ENCODE peak calls at places on chromosomes 4 and X, in nine cellular contexts. One of them, this sample, is unnamed.

GRCh38 chr4:139367421-139368090 is 65.3 kb upstream of the NDUFC1 start:
- DNase-seq in Panc1: no peak
- DNase-seq in fibroblast of lung: peak; percentile 55
- DNase-seq in tibial artery: no peak
- DNase-seq in pancreas: no peak
- DNase-seq in gastrocnemius medialis: no peak
- DNase-seq in HL-60: no peak
- DNase-seq in HepG2: no peak
- DNase-seq in H9: no peak
- DNase-seq in this sample: no peak

GRCh38 chr4:32589853-32590252 is 1869.7 kb downstream of the PCDH7 start:
- DNase-seq in tibial artery: no peak
- DNase-seq in HL-60: no peak
- DNase-seq in Panc1: no peak
- DNase-seq in pancreas: no peak
- DNase-seq in fibroblast of lung: no peak
- DNase-seq in H9: no peak
- DNase-seq in HepG2: no peak
- DNase-seq in gastrocnemius medialis: no peak
- DNase-seq in this sample: no peak

GRCh38 chr4:22179124-22179874 is 230.7 kb upstream of the KCNIP4 start:
- DNase-seq in pancreas: no peak
- DNase-seq in tibial artery: no peak
- DNase-seq in HepG2: no peak
- DNase-seq in H9: no peak
- DNase-seq in gastrocnemius medialis: no peak
- DNase-seq in fibroblast of lung: peak; percentile 90
- DNase-seq in Panc1: no peak
- DNase-seq in HL-60: no peak
- DNase-seq in this sample: no peak

GRCh38 chr4:89639395-89639794 is 197.6 kb downstream of the SNCA start:
- DNase-seq in tibial artery: no peak
- DNase-seq in fibroblast of lung: no peak
- DNase-seq in Panc1: no peak
- DNase-seq in gastrocnemius medialis: no peak
- DNase-seq in HepG2: no peak
- DNase-seq in H9: no peak
- DNase-seq in pancreas: no peak
- DNase-seq in HL-60: no peak
- DNase-seq in this sample: no peak

GRCh38 chr4:186728631-186729271 is 5.1 kb upstream of the FAT1 start:
- DNase-seq in H9: no peak
- DNase-seq in tibial artery: no peak
- DNase-seq in gastrocnemius medialis: no peak
- DNase-seq in HepG2: peak; percentile 86
- DNase-seq in Panc1: no peak
- DNase-seq in HL-60: no peak
- DNase-seq in fibroblast of lung: no peak
- DNase-seq in pancreas: no peak
- DNase-seq in this sample: no peak

GRCh38 chr4:73811841-73812240 is 24.6 kb upstream of the CXCL6 start:
- DNase-seq in HepG2: no peak
- DNase-seq in fibroblast of lung: no peak
- DNase-seq in pancreas: no peak
- DNase-seq in H9: no peak
- DNase-seq in HL-60: no peak
- DNase-seq in tibial artery: no peak
- DNase-seq in Panc1: no peak
- DNase-seq in gastrocnemius medialis: no peak
- DNase-seq in this sample: no peak

GRCh38 chrX:10050481-10050880 is 83.3 kb downstream of the CLDN34 start:
- DNase-seq in tibial artery: no peak
- DNase-seq in fibroblast of lung: no peak
- DNase-seq in Panc1: no peak
- DNase-seq in HepG2: no peak
- DNase-seq in gastrocnemius medialis: no peak
- DNase-seq in HL-60: no peak
- DNase-seq in H9: peak; percentile 63
- DNase-seq in pancreas: no peak
- DNase-seq in this sample: no peak

GRCh38 chr4:77036206-77036605 is 39.6 kb downstream of the CCNI start:
- DNase-seq in tibial artery: no peak
- DNase-seq in H9: no peak
- DNase-seq in HepG2: no peak
- DNase-seq in pancreas: no peak
- DNase-seq in HL-60: no peak
- DNase-seq in gastrocnemius medialis: no peak
- DNase-seq in Panc1: no peak
- DNase-seq in fibroblast of lung: peak; percentile 95
- DNase-seq in this sample: no peak

GRCh38 chr4:11214281-11214680 is 214.4 kb downstream of the HS3ST1 start:
- DNase-seq in fibroblast of lung: no peak
- DNase-seq in gastrocnemius medialis: no peak
- DNase-seq in Panc1: no peak
- DNase-seq in tibial artery: no peak
- DNase-seq in HL-60: no peak
- DNase-seq in pancreas: no peak
- DNase-seq in H9: no peak
- DNase-seq in HepG2: peak; percentile 7
- DNase-seq in this sample: no peak

GRCh38 chrX:147072747-147073146 is 258.2 kb upstream of the CXorf51A start:
- DNase-seq in HepG2: no peak
- DNase-seq in tibial artery: no peak
- DNase-seq in gastrocnemius medialis: no peak
- DNase-seq in H9: no peak
- DNase-seq in HL-60: peak; percentile 48
- DNase-seq in Panc1: no peak
- DNase-seq in fibroblast of lung: no peak
- DNase-seq in pancreas: no peak
- DNase-seq in this sample: no peak

GRCh38 chrX:135923353-135923752 is 29.8 kb downstream of the SAGE1 start:
- DNase-seq in fibroblast of lung: no peak
- DNase-seq in HepG2: no peak
- DNase-seq in H9: peak; percentile 31
- DNase-seq in tibial artery: no peak
- DNase-seq in Panc1: no peak
- DNase-seq in gastrocnemius medialis: no peak
- DNase-seq in pancreas: no peak
- DNase-seq in HL-60: no peak
- DNase-seq in this sample: no peak
- TF ChIP-seq CTCF in fibroblast of lung: no peak
- TF ChIP-seq CTCF in HepG2: peak; percentile 26
- TF ChIP-seq CTCF in H9: peak; percentile 51
- TF ChIP-seq CTCF in tibial artery: no peak
- TF ChIP-seq CTCF in Panc1: peak; percentile 69
- TF ChIP-seq CTCF in gastrocnemius medialis: no peak
- TF ChIP-seq CTCF in pancreas: no peak
- TF ChIP-seq CTCF in HL-60: no peak
- TF ChIP-seq CTCF in this sample: no peak

GRCh38 chrX:21802054-21802660 is 37.3 kb upstream of the MBTPS2 start:
- DNase-seq in HepG2: no peak
- DNase-seq in fibroblast of lung: no peak
- DNase-seq in tibial artery: no peak
- DNase-seq in H9: no peak
- DNase-seq in Panc1: no peak
- DNase-seq in gastrocnemius medialis: no peak
- DNase-seq in HL-60: no peak
- DNase-seq in pancreas: no peak
- DNase-seq in this sample: no peak
- H3K27ac ChIP-seq in HepG2: no peak overlapping the region
- H3K27ac ChIP-seq in fibroblast of lung: no peak overlapping the region
- H3K27ac ChIP-seq in tibial artery: no peak overlapping the region
- H3K27ac ChIP-seq in H9: no peak overlapping the region
- H3K27ac ChIP-seq in Panc1: no peak overlapping the region
- H3K27ac ChIP-seq in gastrocnemius medialis: peak overlapping the region; percentile 14
- H3K27ac ChIP-seq in HL-60: no peak overlapping the region
- H3K27ac ChIP-seq in pancreas: no peak overlapping the region
- H3K27ac ChIP-seq in this sample: no peak overlapping the region

DNA sequence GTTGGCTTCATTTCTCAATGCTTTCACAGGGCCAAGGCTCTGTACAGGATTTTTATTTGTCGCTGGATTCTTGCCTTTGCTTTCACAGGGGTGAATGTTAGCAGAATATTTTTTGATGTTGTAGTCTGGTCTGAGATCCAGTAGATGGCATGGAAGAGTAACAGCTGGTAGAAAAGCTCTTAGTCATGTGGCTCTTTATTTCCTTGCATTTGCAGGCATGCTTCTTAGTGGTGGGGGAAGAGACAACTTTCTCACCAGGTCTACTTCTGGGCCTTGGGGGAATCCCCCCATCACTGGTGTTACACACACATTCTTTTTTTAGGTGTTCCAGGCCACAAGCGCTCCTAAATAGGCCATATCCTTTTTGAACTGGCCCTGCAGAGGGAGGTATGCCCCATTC is 58.2 kb upstream of the DKK2 start:
- DNase-seq in fibroblast of lung: peak; percentile 43
- DNase-seq in tibial artery: no peak
- DNase-seq in pancreas: no peak
- DNase-seq in Panc1: no peak
- DNase-seq in gastrocnemius medialis: no peak
- DNase-seq in H9: peak; percentile 25
- DNase-seq in HL-60: no peak
- DNase-seq in HepG2: peak; percentile 1
- DNase-seq in this sample: no peak
- TF ChIP-seq CTCF in fibroblast of lung: peak; percentile 40
- TF ChIP-seq CTCF in tibial artery: no peak
- TF ChIP-seq CTCF in pancreas: no peak
- TF ChIP-seq CTCF in Panc1: peak; percentile 9
- TF ChIP-seq CTCF in gastrocnemius medialis: peak; percentile 40
- TF ChIP-seq CTCF in H9: peak; percentile 61
- TF ChIP-seq CTCF in HL-60: peak; percentile 24
- TF ChIP-seq CTCF in HepG2: peak; percentile 36
- TF ChIP-seq CTCF in this sample: no peak

DNA sequence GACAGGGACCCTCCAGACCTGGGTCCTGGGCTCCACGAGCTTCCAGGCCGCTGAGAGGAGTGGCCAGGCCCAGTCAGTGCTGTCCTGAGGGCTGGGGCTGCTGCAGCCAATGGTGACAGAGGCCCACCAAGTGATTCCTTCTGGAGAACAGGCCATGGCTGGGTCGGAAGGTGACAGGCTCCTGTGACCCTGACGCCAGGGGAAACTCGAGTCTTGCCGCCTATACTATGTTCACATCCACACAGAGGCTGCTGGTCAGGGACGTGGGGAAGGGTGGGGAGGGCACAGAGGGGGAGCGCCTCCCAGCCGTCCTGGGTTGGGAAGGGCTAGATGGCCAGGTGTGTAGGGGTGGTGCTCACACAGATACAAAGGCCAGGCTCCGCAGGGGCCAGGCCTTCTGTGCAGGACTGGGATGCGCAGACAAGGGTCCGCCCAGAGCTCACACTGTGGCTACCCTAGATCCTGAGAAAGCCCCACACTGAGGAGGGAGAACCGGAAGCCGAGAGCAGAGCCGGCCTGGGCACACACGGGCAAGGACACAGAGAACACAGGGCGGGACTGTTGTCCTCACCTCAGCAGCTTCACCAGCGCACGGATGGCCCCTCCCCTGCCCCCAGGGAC is 81.4 kb downstream of the HTRA3 start:
- DNase-seq in HepG2: no peak
- DNase-seq in tibial artery: peak; percentile 16
- DNase-seq in gastrocnemius medialis: no peak
- DNase-seq in Panc1: no peak
- DNase-seq in HL-60: no peak
- DNase-seq in pancreas: no peak
- DNase-seq in H9: peak; percentile 26
- DNase-seq in fibroblast of lung: no peak
- DNase-seq in this sample: no peak
- H3K27ac ChIP-seq in HepG2: no peak overlapping the region
- H3K27ac ChIP-seq in tibial artery: no peak overlapping the region
- H3K27ac ChIP-seq in gastrocnemius medialis: no peak overlapping the region
- H3K27ac ChIP-seq in Panc1: no peak overlapping the region
- H3K27ac ChIP-seq in HL-60: no peak overlapping the region
- H3K27ac ChIP-seq in pancreas: no peak overlapping the region
- H3K27ac ChIP-seq in H9: no peak overlapping the region
- H3K27ac ChIP-seq in fibroblast of lung: no peak overlapping the region
- H3K27ac ChIP-seq in this sample: peak overlapping the region; percentile 39

GRCh38 chr4:177441061-177441802 is 1.0 kb downstream of the AGA start:
- DNase-seq in Panc1: peak; percentile 7
- DNase-seq in gastrocnemius medialis: no peak
- DNase-seq in HL-60: peak; percentile 88
- DNase-seq in H9: no peak
- DNase-seq in HepG2: peak; percentile 23
- DNase-seq in tibial artery: peak; percentile 22
- DNase-seq in fibroblast of lung: peak; percentile 67
- DNase-seq in pancreas: no peak
- DNase-seq in this sample: no peak
- TF ChIP-seq CTCF in Panc1: no peak
- TF ChIP-seq CTCF in gastrocnemius medialis: no peak
- TF ChIP-seq CTCF in HL-60: peak; percentile 19
- TF ChIP-seq CTCF in H9: peak; percentile 34
- TF ChIP-seq CTCF in HepG2: no peak
- TF ChIP-seq CTCF in tibial artery: no peak
- TF ChIP-seq CTCF in fibroblast of lung: no peak
- TF ChIP-seq CTCF in pancreas: no peak
- TF ChIP-seq CTCF in this sample: no peak